ENCODE peak calls at places on chromosomes 7 and 10, in ten cellular contexts. L, I, R, Q, S, W, U, O, D and E are unnamed samples.

GRCh38 chr7:122136639-122137253 is 7.3 kb downstream of the AASS start:
- DNase-seq in L (peak; percentile 44), I (no peak), R (peak; percentile 3), Q (peak; percentile 32), S (no peak), W (no peak), U (no peak), O (no peak), D (peak; percentile 26), E (no peak)

GRCh38 chr10:104120903-104121484 is 977 bp upstream of the SFR1 start:
- DNase-seq in L (peak; percentile 98), I (peak; percentile 79), R (peak; percentile 87), Q (peak; percentile 95), S (peak; percentile 78), W (peak; percentile 75), U (peak; percentile 90), O (peak; percentile 40), D (peak; percentile 98), E (peak; percentile 95)

GRCh38 chr10:97185326-97186058 is at the start of gene SLIT1:
- DNase-seq in L (no peak), I (no peak), R (peak; percentile 14), Q (no peak), S (no peak), W (no peak), U (peak; percentile 28), O (no peak), D (no peak), E (no peak)

GRCh38 chr7:5232874-5233273 is 42.8 kb downstream of the WIPI2 start:
- DNase-seq in L (no peak), I (no peak), R (no peak), Q (no peak), S (no peak), W (no peak), U (no peak), O (no peak), D (no peak), E (no peak)

GRCh38 chr7:40315277-40315676 is 180.5 kb downstream of the SUGCT start:
- DNase-seq in L (no peak), I (no peak), R (no peak), Q (peak; percentile 91), S (no peak), W (no peak), U (no peak), O (no peak), D (no peak), E (no peak)

GRCh38 chr10:70617798-70618568 is 15.4 kb upstream of the PRF1 start:
- DNase-seq in L (peak; percentile 41), I (no peak), R (no peak), Q (peak; percentile 78), S (no peak), W (no peak), U (no peak), O (no peak), D (peak; percentile 14), E (no peak)

GRCh38 chr10:69496352-69497234 is 45.3 kb downstream of the TSPAN15 start:
- DNase-seq in L (no peak), I (no peak), R (no peak), Q (no peak), S (no peak), W (no peak), U (no peak), O (no peak), D (no peak), E (no peak)

GRCh38 chr7:98943336-98943735 is 65.0 kb downstream of the TRRAP start:
- DNase-seq in L (no peak), I (no peak), R (no peak), Q (no peak), S (no peak), W (no peak), U (no peak), O (no peak), D (no peak), E (no peak)

GRCh38 chr10:4851846-4852245 is 25.8 kb downstream of the AKR1E2 start:
- DNase-seq in L (no peak), I (peak; percentile 17), R (peak; percentile 37), Q (no peak), S (no peak), W (no peak), U (no peak), O (no peak), D (no peak), E (peak; percentile 81)

GRCh38 chr10:4837551-4837950 is 11.5 kb downstream of the AKR1E2 start:
- DNase-seq in L (no peak), I (no peak), R (no peak), Q (no peak), S (no peak), W (no peak), U (no peak), O (no peak), D (no peak), E (no peak)

GRCh38 chr7:1598286-1598685 is 28.5 kb upstream of the PSMG3 start:
- DNase-seq in L (no peak), I (no peak), R (no peak), Q (no peak), S (no peak), W (no peak), U (no peak), O (no peak), D (no peak), E (no peak)